ENCODE peak calls at places on chromosomes 1 and 21, in nine cellular contexts. O, C, A, Y, E, H, I, M and V are unnamed samples.

GRCh38 chr21:20016431-20017005 is 981.7 kb upstream of the NCAM2 start:
- DNase-seq in M (no peak), H (no peak), Y (no peak), A (no peak), C (no peak), E (no peak), I (no peak), O (no peak), V (no peak)

GRCh38 chr21:43703068-43703880 is 15.7 kb upstream of the PDXK start:
- DNase-seq in A (peak; percentile 53), O (peak; percentile 68), H (no peak), M (no peak), Y (peak; percentile 2), E (peak; percentile 78), C (peak; percentile 70), I (no peak), V (no peak)

GRCh38 chr21:41879190-41879998 is at the start of gene PRDM15:
- DNase-seq in A (peak; percentile 84), H (peak; percentile 75), I (peak; percentile 74), M (peak; percentile 73), O (peak; percentile 82), C (peak; percentile 86), Y (peak; percentile 85), E (peak; percentile 87), V (peak; percentile 90)

GRCh38 chr1:108817016-108817415 is 39.9 kb downstream of the AKNAD1 start:
- DNase-seq in A (no peak), E (peak; percentile 33), I (no peak), O (peak; percentile 74), C (no peak), H (no peak), M (no peak), Y (no peak), V (no peak)

GRCh38 chr1:86706018-86706417 is 1.6 kb downstream of the SH3GLB1 start:
- DNase-seq in M (no peak), A (no peak), Y (no peak), I (no peak), C (no peak), H (peak; percentile 27), E (no peak), O (no peak), V (no peak)

GRCh38 chr1:24351918-24352637 is 32.9 kb downstream of the GRHL3 start:
- DNase-seq in M (no peak), E (no peak), A (no peak), H (peak; percentile 77), I (no peak), Y (no peak), O (peak; percentile 73), C (no peak), V (peak; percentile 47)

GRCh38 chr1:154423988-154424326 is 18.8 kb downstream of the IL6R start:
- DNase-seq in E (no peak), C (no peak), H (no peak), M (no peak), I (no peak), Y (peak; percentile 44), O (no peak), A (no peak), V (no peak)

GRCh38 chr21:28943631-28944030 is 49.0 kb downstream of the LTN1 start:
- DNase-seq in I (no peak), H (no peak), O (peak; percentile 28), Y (no peak), A (no peak), M (no peak), C (no peak), E (no peak), V (no peak)

GRCh38 chr1:79501153-79501552 is 494.6 kb upstream of the ADGRL4 start:
- DNase-seq in H (no peak), M (no peak), A (no peak), C (no peak), I (no peak), Y (no peak), O (no peak), E (no peak), V (no peak)

GRCh38 chr1:53366901-53367502 is 39.1 kb upstream of the LRP8 start:
- DNase-seq in H (no peak), O (no peak), C (no peak), Y (peak; percentile 38), M (no peak), E (no peak), I (no peak), A (peak; percentile 15), V (no peak)

GRCh38 chr1:233114860-233115259 is 164.4 kb downstream of the NTPCR start:
- DNase-seq in C (no peak), E (no peak), O (no peak), M (no peak), A (no peak), Y (no peak), H (no peak), I (no peak), V (no peak)

GRCh38 chr1:230753586-230754251 is 6.5 kb downstream of the CAPN9 start:
- DNase-seq in C (peak; percentile 43), Y (no peak), H (no peak), E (peak; percentile 71), I (no peak), O (no peak), A (peak; percentile 93), M (peak; percentile 32), V (peak; percentile 68)

GRCh38 chr1:26469558-26469957 is 2.7 kb upstream of the HMGN2 start:
- DNase-seq in C (no peak), Y (no peak), A (no peak), O (no peak), M (no peak), E (no peak), H (no peak), I (no peak), V (peak; percentile 85)

GRCh38 chr1:7407547-7407895 is 363.6 kb upstream of the VAMP3 start:
- DNase-seq in M (no peak), H (no peak), A (peak; percentile 18), I (no peak), C (no peak), Y (no peak), E (no peak), O (no peak), V (no peak)

GRCh38 chr1:17258116-17258757 is 9.3 kb downstream of the PADI3 start:
- DNase-seq in Y (no peak), H (no peak), E (no peak), C (no peak), M (no peak), O (peak; percentile 13), I (no peak), A (no peak), V (no peak)

GRCh38 chr1:204348197-204348596 is 11.5 kb downstream of the PLEKHA6 start:
- DNase-seq in E (peak; percentile 63), A (no peak), C (no peak), H (no peak), M (no peak), I (no peak), O (no peak), Y (no peak), V (no peak)
- H3K4me1 ChIP-seq in E (peaks cover 55% of the 10 kb centered on the region), A (peaks cover 2% of the 10 kb centered on the region), C (peaks cover 24% of the 10 kb centered on the region), H (no peaks in the 10 kb centered on the region), M (no peaks in the 10 kb centered on the region), I (no peaks in the 10 kb centered on the region), O (peaks cover 25% of the 10 kb centered on the region), Y (no peaks in the 10 kb centered on the region), V (no peaks in the 10 kb centered on the region)

GRCh38 chr1:42951588-42951987 is 7.1 kb downstream of the SLC2A1 start:
- DNase-seq in I (no peak), E (no peak), M (no peak), A (no peak), Y (no peak), O (no peak), C (no peak), H (no peak), V (no peak)
- H3K4me1 ChIP-seq in I (peaks cover 85% of the 10 kb centered on the region), E (peaks cover 20% of the 10 kb centered on the region), M (peaks cover 93% of the 10 kb centered on the region), A (peaks cover 18% of the 10 kb centered on the region), Y (no peaks in the 10 kb centered on the region), O (peaks cover 54% of the 10 kb centered on the region), C (peaks cover 44% of the 10 kb centered on the region), H (peaks cover 71% of the 10 kb centered on the region), V (no peaks in the 10 kb centered on the region)

GRCh38 chr1:34279971-34280370 is 103.3 kb downstream of the C1orf94 start:
- DNase-seq in C (no peak), A (no peak), I (no peak), Y (no peak), M (no peak), E (no peak), H (no peak), O (no peak), V (no peak)

GRCh38 chr1:34277150-34277549 is 100.4 kb downstream of the C1orf94 start:
- DNase-seq in A (no peak), E (no peak), I (no peak), O (no peak), H (no peak), C (no peak), M (no peak), Y (no peak), V (no peak)

GRCh38 chr1:34270181-34270580 is 93.5 kb downstream of the C1orf94 start:
- DNase-seq in C (no peak), A (no peak), I (no peak), H (no peak), E (no peak), M (no peak), O (no peak), Y (no peak), V (no peak)

GRCh38 chr1:34272152-34272551 is 95.4 kb downstream of the C1orf94 start:
- DNase-seq in H (no peak), I (no peak), A (no peak), E (no peak), C (no peak), Y (no peak), O (no peak), M (no peak), V (no peak)

GRCh38 chr1:34275150-34275549 is 98.4 kb downstream of the C1orf94 start:
- DNase-seq in E (no peak), A (no peak), O (no peak), C (no peak), H (no peak), I (no peak), Y (no peak), M (no peak), V (no peak)
- H3K4me1 ChIP-seq in E (no peaks in the 10 kb centered on the region), A (no peaks in the 10 kb centered on the region), O (no peaks in the 10 kb centered on the region), C (no peaks in the 10 kb centered on the region), H (no peaks in the 10 kb centered on the region), I (no peaks in the 10 kb centered on the region), Y (no peaks in the 10 kb centered on the region), M (no peaks in the 10 kb centered on the region), V (no peaks in the 10 kb centered on the region)

GRCh38 chr1:169112241-169112640 is 5.8 kb downstream of the ATP1B1 start:
- DNase-seq in M (no peak), Y (no peak), A (no peak), H (no peak), I (no peak), E (peak; percentile 30), O (peak; percentile 34), C (no peak), V (no peak)
- H3K4me1 ChIP-seq in M (peaks cover 15% of the 10 kb centered on the region), Y (peaks cover 42% of the 10 kb centered on the region), A (peaks cover 14% of the 10 kb centered on the region), H (peaks cover 70% of the 10 kb centered on the region), I (peaks cover 11% of the 10 kb centered on the region), E (peaks cover 67% of the 10 kb centered on the region), O (peaks cover 36% of the 10 kb centered on the region), C (peaks cover 53% of the 10 kb centered on the region), V (peaks cover 14% of the 10 kb centered on the region)

DNA sequence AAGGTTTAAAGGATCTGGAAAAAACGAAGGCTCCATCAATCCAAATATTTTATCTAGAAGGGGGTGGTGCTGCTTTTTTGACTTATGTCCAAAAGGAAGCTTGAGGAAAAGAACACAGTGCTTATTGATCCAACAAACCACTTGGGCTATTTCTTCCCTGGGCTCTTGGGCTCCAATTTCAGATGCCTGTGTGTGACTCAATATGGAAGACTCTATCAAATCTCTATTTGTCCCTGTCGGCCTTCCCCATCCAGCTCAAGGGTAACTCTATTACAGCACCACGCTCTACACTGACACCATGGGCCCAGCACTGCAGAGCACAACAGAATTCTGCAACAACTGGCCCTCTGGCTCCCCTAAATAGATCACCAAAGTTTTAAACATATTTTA is 51.7 kb downstream of the CAPZB start:
- DNase-seq in A (no peak), O (peak; percentile 48), I (no peak), Y (no peak), C (no peak), M (no peak), E (no peak), H (no peak), V (no peak)
- H3K4me1 ChIP-seq in A (peaks cover 3% of the 10 kb centered on the region), O (peaks cover 54% of the 10 kb centered on the region), I (peaks cover 73% of the 10 kb centered on the region), Y (peaks cover 37% of the 10 kb centered on the region), C (peaks cover 95% of the 10 kb centered on the region), M (peaks cover 89% of the 10 kb centered on the region), E (peaks cover 83% of the 10 kb centered on the region), H (peaks cover 20% of the 10 kb centered on the region), V (peaks cover 89% of the 10 kb centered on the region)